ENCODE peak calls at places on chromosome 9, in nine cellular contexts. One of them, this sample, is unnamed.

GRCh38 chr9:94084314-94084713 is at the start of gene PTPDC1:
- DNase-seq in heart left ventricle: peak
- DNase-seq in OCI-LY7: no peak
- DNase-seq in AG04449: peak
- DNase-seq in neural progenitor cell: peak
- DNase-seq in cardiac muscle cell: no peak
- DNase-seq in lower leg skin: no peak
- DNase-seq in kidney: no peak
- DNase-seq in GM23338: peak
- DNase-seq in this sample: no peak

GRCh38 chr9:92392690-92393089 is 11.7 kb downstream of the OGN start:
- DNase-seq in heart left ventricle: no peak
- DNase-seq in OCI-LY7: no peak
- DNase-seq in AG04449: no peak
- DNase-seq in neural progenitor cell: no peak
- DNase-seq in cardiac muscle cell: no peak
- DNase-seq in lower leg skin: no peak
- DNase-seq in kidney: no peak
- DNase-seq in GM23338: no peak
- DNase-seq in this sample: no peak

GRCh38 chr9:77927265-77927664 is 104.3 kb downstream of the GNAQ start:
- DNase-seq in heart left ventricle: no peak
- DNase-seq in OCI-LY7: no peak
- DNase-seq in AG04449: no peak
- DNase-seq in neural progenitor cell: no peak
- DNase-seq in cardiac muscle cell: no peak
- DNase-seq in lower leg skin: no peak
- DNase-seq in kidney: no peak
- DNase-seq in GM23338: no peak
- DNase-seq in this sample: no peak

GRCh38 chr9:1100945-1101344 is 50.8 kb downstream of the DMRT2 start:
- DNase-seq in heart left ventricle: peak
- DNase-seq in OCI-LY7: peak
- DNase-seq in AG04449: no peak
- DNase-seq in neural progenitor cell: no peak
- DNase-seq in cardiac muscle cell: peak
- DNase-seq in lower leg skin: no peak
- DNase-seq in kidney: peak
- DNase-seq in GM23338: peak
- DNase-seq in this sample: no peak

GRCh38 chr9:113687680-113688371 is 188.3 kb upstream of the ZNF618 start:
- DNase-seq in heart left ventricle: no peak
- DNase-seq in OCI-LY7: no peak
- DNase-seq in AG04449: no peak
- DNase-seq in neural progenitor cell: peak
- DNase-seq in cardiac muscle cell: peak
- DNase-seq in lower leg skin: no peak
- DNase-seq in kidney: no peak
- DNase-seq in GM23338: peak
- DNase-seq in this sample: no peak

GRCh38 chr9:129412814-129413536 is 207.9 kb downstream of the C9orf50 start:
- DNase-seq in heart left ventricle: peak
- DNase-seq in OCI-LY7: no peak
- DNase-seq in AG04449: peak
- DNase-seq in neural progenitor cell: peak
- DNase-seq in cardiac muscle cell: peak
- DNase-seq in lower leg skin: peak
- DNase-seq in kidney: peak
- DNase-seq in GM23338: peak
- DNase-seq in this sample: peak

GRCh38 chr9:135053133-135053532 is 34.3 kb upstream of the OLFM1 start:
- DNase-seq in heart left ventricle: no peak
- DNase-seq in OCI-LY7: peak
- DNase-seq in AG04449: no peak
- DNase-seq in neural progenitor cell: no peak
- DNase-seq in cardiac muscle cell: no peak
- DNase-seq in lower leg skin: peak
- DNase-seq in kidney: no peak
- DNase-seq in GM23338: no peak
- DNase-seq in this sample: no peak

GRCh38 chr9:134275379-134275778 is 50.9 kb upstream of the RXRA start:
- DNase-seq in heart left ventricle: no peak
- DNase-seq in OCI-LY7: peak
- DNase-seq in AG04449: no peak
- DNase-seq in neural progenitor cell: peak
- DNase-seq in cardiac muscle cell: no peak
- DNase-seq in lower leg skin: no peak
- DNase-seq in kidney: no peak
- DNase-seq in GM23338: peak
- DNase-seq in this sample: no peak

GRCh38 chr9:132943677-132944293 is 631 bp downstream of the TSC1 start:
- DNase-seq in heart left ventricle: no peak
- DNase-seq in OCI-LY7: peak
- DNase-seq in AG04449: no peak
- DNase-seq in neural progenitor cell: no peak
- DNase-seq in cardiac muscle cell: no peak
- DNase-seq in lower leg skin: no peak
- DNase-seq in kidney: no peak
- DNase-seq in GM23338: peak
- DNase-seq in this sample: no peak

GRCh38 chr9:136865768-136866103 is 372 bp downstream of the EDF1 start:
- DNase-seq in heart left ventricle: peak
- DNase-seq in OCI-LY7: no peak
- DNase-seq in AG04449: no peak
- DNase-seq in neural progenitor cell: no peak
- DNase-seq in cardiac muscle cell: no peak
- DNase-seq in lower leg skin: no peak
- DNase-seq in kidney: peak
- DNase-seq in GM23338: peak
- DNase-seq in this sample: no peak

GRCh38 chr9:114407889-114408288 is 20.1 kb upstream of the AKNA start:
- DNase-seq in heart left ventricle: no peak
- DNase-seq in OCI-LY7: no peak
- DNase-seq in AG04449: no peak
- DNase-seq in neural progenitor cell: no peak
- DNase-seq in cardiac muscle cell: no peak
- DNase-seq in lower leg skin: no peak
- DNase-seq in kidney: no peak
- DNase-seq in GM23338: no peak
- DNase-seq in this sample: no peak

GRCh38 chr9:37364751-37365360 is 57.6 kb upstream of the GRHPR start:
- DNase-seq in heart left ventricle: no peak
- DNase-seq in OCI-LY7: peak
- DNase-seq in AG04449: no peak
- DNase-seq in neural progenitor cell: no peak
- DNase-seq in cardiac muscle cell: no peak
- DNase-seq in lower leg skin: no peak
- DNase-seq in kidney: no peak
- DNase-seq in GM23338: peak
- DNase-seq in this sample: no peak

GRCh38 chr9:90504486-90504885 is 138.1 kb downstream of the DIRAS2 start:
- DNase-seq in heart left ventricle: no peak
- DNase-seq in OCI-LY7: no peak
- DNase-seq in AG04449: no peak
- DNase-seq in neural progenitor cell: no peak
- DNase-seq in cardiac muscle cell: no peak
- DNase-seq in lower leg skin: no peak
- DNase-seq in kidney: no peak
- DNase-seq in GM23338: no peak
- DNase-seq in this sample: no peak

GRCh38 chr9:121627432-121627831 is 24.0 kb upstream of the DAB2IP start:
- DNase-seq in heart left ventricle: no peak
- DNase-seq in OCI-LY7: no peak
- DNase-seq in AG04449: no peak
- DNase-seq in neural progenitor cell: no peak
- DNase-seq in cardiac muscle cell: no peak
- DNase-seq in lower leg skin: no peak
- DNase-seq in kidney: no peak
- DNase-seq in GM23338: no peak
- DNase-seq in this sample: no peak

GRCh38 chr9:127876764-127877562 is 512 bp downstream of the AK1 start:
- DNase-seq in heart left ventricle: peak
- DNase-seq in OCI-LY7: no peak
- DNase-seq in AG04449: no peak
- DNase-seq in neural progenitor cell: no peak
- DNase-seq in cardiac muscle cell: no peak
- DNase-seq in lower leg skin: no peak
- DNase-seq in kidney: no peak
- DNase-seq in GM23338: no peak
- DNase-seq in this sample: no peak
- H3K4me3 ChIP-seq in heart left ventricle: peak
- H3K4me3 ChIP-seq in OCI-LY7: no peak
- H3K4me3 ChIP-seq in AG04449: peak
- H3K4me3 ChIP-seq in neural progenitor cell: peak
- H3K4me3 ChIP-seq in cardiac muscle cell: peak
- H3K4me3 ChIP-seq in lower leg skin: peak
- H3K4me3 ChIP-seq in kidney: peak
- H3K4me3 ChIP-seq in GM23338: peak
- H3K4me3 ChIP-seq in this sample: peak

DNA sequence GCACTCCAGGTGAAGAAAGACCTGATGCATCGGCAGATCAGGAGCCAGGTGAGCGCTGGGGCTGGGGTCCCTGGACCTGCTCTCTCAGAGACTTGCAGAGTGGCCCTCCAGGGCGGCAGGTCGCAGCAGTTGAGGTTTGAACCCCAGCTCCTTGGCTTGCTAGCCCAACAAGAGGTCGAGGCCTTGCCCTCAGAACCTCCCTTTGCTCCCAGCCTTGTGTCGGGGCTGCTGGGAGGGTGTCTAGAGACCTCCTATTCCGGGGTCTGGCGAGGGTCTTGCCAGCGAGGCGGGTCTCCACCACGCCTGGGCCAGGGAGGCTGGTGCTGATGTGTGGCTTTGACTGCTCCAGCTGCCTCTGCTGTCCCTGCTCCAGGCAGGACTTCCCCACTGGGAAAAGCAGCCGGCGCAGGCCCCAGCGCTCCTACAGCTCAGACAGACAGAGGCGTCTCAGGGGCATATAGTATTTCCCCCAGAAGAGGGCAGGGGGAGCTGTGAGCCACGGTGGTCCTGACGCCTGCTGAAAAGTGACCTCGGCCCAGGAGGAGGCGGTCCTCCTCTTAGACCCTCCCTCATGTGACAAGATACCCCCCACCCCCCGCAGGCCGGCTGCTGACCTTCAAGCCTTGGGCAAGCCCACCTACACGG is 38.3 kb downstream of the LRSAM1 start:
- DNase-seq in heart left ventricle: no peak
- DNase-seq in OCI-LY7: no peak
- DNase-seq in AG04449: no peak
- DNase-seq in neural progenitor cell: peak
- DNase-seq in cardiac muscle cell: peak
- DNase-seq in lower leg skin: no peak
- DNase-seq in kidney: no peak
- DNase-seq in GM23338: peak
- DNase-seq in this sample: no peak
- TF ChIP-seq CTCF in heart left ventricle: no peak
- TF ChIP-seq CTCF in OCI-LY7: no peak
- TF ChIP-seq CTCF in AG04449: no peak
- TF ChIP-seq CTCF in neural progenitor cell: peak
- TF ChIP-seq CTCF in cardiac muscle cell: no peak
- TF ChIP-seq CTCF in lower leg skin: no peak
- TF ChIP-seq CTCF in kidney: no peak
- TF ChIP-seq CTCF in GM23338: peak
- TF ChIP-seq CTCF in this sample: no peak

DNA sequence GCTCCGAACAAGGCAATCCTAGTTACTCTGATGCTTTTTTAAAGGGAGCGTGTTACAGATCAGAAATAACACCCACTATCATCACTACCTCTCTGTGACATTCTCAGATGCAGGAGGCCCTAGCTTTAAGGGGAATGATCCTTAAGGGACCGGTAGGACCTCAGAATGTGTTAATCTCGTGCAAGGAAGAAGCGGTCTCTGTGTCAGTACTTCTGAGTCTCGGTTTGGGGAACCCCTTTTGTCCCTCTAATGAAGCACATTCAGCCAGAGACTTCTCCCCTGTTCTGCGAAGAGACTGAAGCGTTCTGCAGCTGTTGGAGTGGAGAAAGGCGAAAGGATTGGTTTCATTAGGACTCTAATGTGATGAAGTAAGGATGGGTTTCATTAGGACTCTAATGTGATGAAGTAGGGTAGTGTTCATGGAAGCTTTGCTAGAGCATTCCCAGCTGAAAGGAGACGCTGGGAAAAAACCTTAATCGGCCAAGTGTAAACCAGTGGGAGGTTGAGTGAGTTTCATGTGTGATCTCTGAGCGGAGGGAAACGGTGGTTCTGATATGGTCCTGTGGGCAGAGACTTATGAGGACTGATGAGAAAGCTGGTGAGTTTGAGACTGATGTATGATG is 1.6 kb downstream of the PIP5K1B start:
- DNase-seq in heart left ventricle: no peak
- DNase-seq in OCI-LY7: peak
- DNase-seq in AG04449: no peak
- DNase-seq in neural progenitor cell: peak
- DNase-seq in cardiac muscle cell: peak
- DNase-seq in lower leg skin: no peak
- DNase-seq in kidney: no peak
- DNase-seq in GM23338: peak
- DNase-seq in this sample: no peak
- H3K4me3 ChIP-seq in heart left ventricle: peak
- H3K4me3 ChIP-seq in OCI-LY7: peak
- H3K4me3 ChIP-seq in AG04449: no peak
- H3K4me3 ChIP-seq in neural progenitor cell: peak
- H3K4me3 ChIP-seq in cardiac muscle cell: peak
- H3K4me3 ChIP-seq in lower leg skin: no peak
- H3K4me3 ChIP-seq in kidney: peak
- H3K4me3 ChIP-seq in GM23338: peak
- H3K4me3 ChIP-seq in this sample: peak

GRCh38 chr9:107246259-107247254 is 36.5 kb upstream of the RAD23B start:
- DNase-seq in heart left ventricle: no peak
- DNase-seq in OCI-LY7: peak
- DNase-seq in AG04449: no peak
- DNase-seq in neural progenitor cell: peak
- DNase-seq in cardiac muscle cell: peak
- DNase-seq in lower leg skin: no peak
- DNase-seq in kidney: no peak
- DNase-seq in GM23338: peak
- DNase-seq in this sample: no peak
- TF ChIP-seq CTCF in heart left ventricle: no peak
- TF ChIP-seq CTCF in OCI-LY7: peak
- TF ChIP-seq CTCF in AG04449: no peak
- TF ChIP-seq CTCF in neural progenitor cell: peak
- TF ChIP-seq CTCF in cardiac muscle cell: peak
- TF ChIP-seq CTCF in lower leg skin: no peak
- TF ChIP-seq CTCF in kidney: no peak
- TF ChIP-seq CTCF in GM23338: peak
- TF ChIP-seq CTCF in this sample: peak

This sample was measured in retinal pigment epithelial cell.